ENCODE peak calls at places on chromosomes 12 and 14, in nine cellular contexts. X is testis; M is esophagus muscularis mucosa; O is CD8-positive, alpha-beta memory T cell; J is breast epithelium; E is tibial nerve; V is psoas muscle; F is CD4-positive, alpha-beta T cell; C is IMR-90. A is an unnamed sample.

GRCh38 chr12:49824416-49824815 is 3.8 kb downstream of the NCKAP5L start:
- DNase-seq in J (no peak), C (no peak), X (no peak), V (no peak), E (no peak), M (no peak), O (no peak), F (no peak), A (no peak)

GRCh38 chr14:50829472-50830043 is 1.4 kb downstream of the NIN start:
- DNase-seq in O (no peak), C (no peak), F (no peak), X (no peak), V (no peak), J (no peak), M (peak; percentile 68), E (no peak), A (no peak)

GRCh38 chr14:22836301-22837058 is at the start of gene MMP14:
- DNase-seq in C (peak; percentile 89), V (peak; percentile 77), O (no peak), X (peak; percentile 79), M (peak; percentile 96), E (peak; percentile 88), F (no peak), J (peak; percentile 80), A (no peak)

GRCh38 chr12:63086149-63086915 is 64.7 kb downstream of the AVPR1A start:
- DNase-seq in J (peak; percentile 31), O (no peak), F (no peak), E (no peak), V (no peak), X (no peak), M (no peak), C (no peak), A (no peak)

GRCh38 chr12:12436831-12437345 is 80.0 kb downstream of the BORCS5 start:
- DNase-seq in J (no peak), E (no peak), V (no peak), O (no peak), M (no peak), X (no peak), F (no peak), C (no peak), A (no peak)

GRCh38 chr12:75969768-75970167 is 61.8 kb downstream of the PHLDA1 start:
- DNase-seq in E (no peak), C (no peak), V (no peak), F (no peak), J (no peak), M (no peak), O (no peak), X (no peak), A (no peak)

GRCh38 chr12:123532808-123533649 is 490 bp downstream of the RILPL1 start:
- DNase-seq in V (peak; percentile 61), C (peak; percentile 24), M (no peak), F (no peak), E (peak; percentile 22), X (peak; percentile 64), O (no peak), J (no peak), A (no peak)

GRCh38 chr12:44227601-44228000 is 391.7 kb downstream of the TMEM117 start:
- DNase-seq in E (no peak), C (peak; percentile 47), O (no peak), V (no peak), X (no peak), F (no peak), M (no peak), J (no peak), A (no peak)

GRCh38 chr14:67331368-67332125 is 28.1 kb downstream of the ATP6V1D start:
- DNase-seq in O (no peak), J (no peak), E (no peak), V (no peak), F (no peak), X (no peak), C (peak; percentile 43), M (no peak), A (no peak)

GRCh38 chr12:34298971-34299801 is 276.9 kb downstream of the ALG10 start:
- DNase-seq in J (no peak), V (peak; percentile 4), E (no peak), C (no peak), O (no peak), F (no peak), M (no peak), X (no peak), A (no peak)
- H3K9me3 ChIP-seq in J (peaks cover 79% of the 10 kb centered on the region), V (no peaks in the 10 kb centered on the region), E (no peaks in the 10 kb centered on the region), C (peaks cover 79% of the 10 kb centered on the region), O (no peaks in the 10 kb centered on the region), F (peaks cover 41% of the 10 kb centered on the region), M (peaks cover 7% of the 10 kb centered on the region), X (no peaks in the 10 kb centered on the region), A (no peaks in the 10 kb centered on the region)

GRCh38 chr12:56863789-56864188 is 70.4 kb downstream of the SDR9C7 start:
- DNase-seq in M (no peak), J (no peak), O (no peak), V (no peak), F (no peak), C (no peak), E (no peak), X (no peak), A (no peak)

GRCh38 chr12:56862264-56862663 is 71.9 kb downstream of the SDR9C7 start:
- DNase-seq in J (no peak), V (no peak), M (no peak), E (no peak), F (no peak), C (no peak), O (no peak), X (no peak), A (no peak)

GRCh38 chr12:56867216-56867615 is 67.0 kb downstream of the SDR9C7 start:
- DNase-seq in V (no peak), C (no peak), O (no peak), J (no peak), F (no peak), M (no peak), E (no peak), X (no peak), A (no peak)

GRCh38 chr12:56866493-56866892 is 67.7 kb downstream of the SDR9C7 start:
- DNase-seq in X (no peak), J (no peak), C (no peak), F (no peak), O (no peak), V (no peak), M (no peak), E (no peak), A (no peak)

DNA sequence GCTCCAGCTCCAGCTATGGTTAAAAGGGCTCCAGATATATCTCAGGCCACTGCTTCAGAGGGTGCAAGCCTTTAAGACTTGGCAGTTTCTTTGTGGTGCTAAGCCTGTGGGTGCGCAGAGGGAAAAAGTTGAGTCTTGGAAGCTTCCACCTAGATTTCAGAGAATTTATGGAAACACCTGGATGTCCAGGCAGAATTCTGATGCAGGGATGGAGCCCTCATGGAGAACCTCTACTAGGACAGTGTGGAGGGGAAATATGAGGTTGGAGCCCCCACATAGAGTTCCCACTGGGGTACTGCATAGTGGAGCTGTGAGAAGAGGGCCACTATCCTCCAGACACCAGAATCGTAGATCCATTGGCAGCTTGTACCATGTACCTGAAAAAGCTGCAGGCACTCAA is 69.9 kb downstream of the SDR9C7 start:
- DNase-seq in C (no peak), X (no peak), J (no peak), O (no peak), E (no peak), V (no peak), F (no peak), M (no peak), A (no peak)
- H3K9me3 ChIP-seq in C (peaks cover 18% of the 10 kb centered on the region), X (no peaks in the 10 kb centered on the region), J (peaks cover 46% of the 10 kb centered on the region), O (peaks cover 22% of the 10 kb centered on the region), E (peaks cover 2% of the 10 kb centered on the region), V (peaks cover 35% of the 10 kb centered on the region), F (peaks cover 52% of the 10 kb centered on the region), M (peaks cover 25% of the 10 kb centered on the region), A (no peaks in the 10 kb centered on the region)

GRCh38 chr14:106579084-106579483 is 1052.7 kb downstream of the TMEM121 start:
- DNase-seq in X (no peak), V (no peak), C (no peak), J (no peak), E (no peak), F (no peak), O (no peak), M (no peak), A (no peak)

GRCh38 chr14:106578479-106578878 is 1052.1 kb downstream of the TMEM121 start:
- DNase-seq in V (no peak), M (no peak), F (no peak), J (no peak), E (no peak), C (no peak), O (no peak), X (no peak), A (no peak)
- H3K9me3 ChIP-seq in V (no peaks in the 10 kb centered on the region), M (no peaks in the 10 kb centered on the region), F (no peaks in the 10 kb centered on the region), J (no peaks in the 10 kb centered on the region), E (no peaks in the 10 kb centered on the region), C (peaks cover 34% of the 10 kb centered on the region), O (no peaks in the 10 kb centered on the region), X (no peaks in the 10 kb centered on the region), A (no peaks in the 10 kb centered on the region)

GRCh38 chr12:115370204-115370603 is 686.2 kb upstream of the TBX3 start:
- DNase-seq in X (no peak), M (no peak), J (no peak), C (no peak), F (no peak), O (no peak), E (no peak), V (no peak), A (no peak)
- H3K9me3 ChIP-seq in X (no peaks in the 10 kb centered on the region), M (no peaks in the 10 kb centered on the region), J (no peaks in the 10 kb centered on the region), C (no peaks in the 10 kb centered on the region), F (no peaks in the 10 kb centered on the region), O (no peaks in the 10 kb centered on the region), E (no peaks in the 10 kb centered on the region), V (no peaks in the 10 kb centered on the region), A (no peaks in the 10 kb centered on the region)